ENCODE peak calls at places on chromosomes 6 and 20, in ten cellular contexts. One of them, this sample, is unnamed.

GRCh38 chr6:51001399-51001798 is 182.7 kb downstream of the TFAP2B start:
- DNase-seq in neural crest cell: no peak
- DNase-seq in fibroblast of mammary gland: no peak
- DNase-seq in GM06990: no peak
- DNase-seq in cardiac fibroblast: no peak
- DNase-seq in progenitor cell of endocrine pancreas: no peak
- DNase-seq in astrocyte: no peak
- DNase-seq in B cell: no peak
- DNase-seq in endodermal cell: no peak
- DNase-seq in HCT116: no peak
- DNase-seq in this sample: no peak

GRCh38 chr20:53871541-53871940 is 198.9 kb downstream of the BCAS1 start:
- DNase-seq in HCT116: no peak
- DNase-seq in GM06990: no peak
- DNase-seq in astrocyte: no peak
- DNase-seq in progenitor cell of endocrine pancreas: no peak
- DNase-seq in fibroblast of mammary gland: no peak
- DNase-seq in B cell: no peak
- DNase-seq in endodermal cell: no peak
- DNase-seq in cardiac fibroblast: no peak
- DNase-seq in neural crest cell: no peak
- DNase-seq in this sample: no peak

GRCh38 chr6:12279322-12280098 is 10.7 kb upstream of the EDN1 start:
- DNase-seq in neural crest cell: no peak
- DNase-seq in progenitor cell of endocrine pancreas: no peak
- DNase-seq in GM06990: no peak
- DNase-seq in HCT116: no peak
- DNase-seq in cardiac fibroblast: no peak
- DNase-seq in astrocyte: no peak
- DNase-seq in endodermal cell: no peak
- DNase-seq in fibroblast of mammary gland: peak
- DNase-seq in B cell: no peak
- DNase-seq in this sample: no peak

GRCh38 chr6:81075974-81076373 is 676.5 kb downstream of the TENT5A start:
- DNase-seq in progenitor cell of endocrine pancreas: no peak
- DNase-seq in astrocyte: peak
- DNase-seq in neural crest cell: peak
- DNase-seq in cardiac fibroblast: peak
- DNase-seq in endodermal cell: peak
- DNase-seq in B cell: no peak
- DNase-seq in fibroblast of mammary gland: peak
- DNase-seq in HCT116: peak
- DNase-seq in GM06990: no peak
- DNase-seq in this sample: no peak

GRCh38 chr6:30763618-30764489 is 19.5 kb upstream of the IER3 start:
- DNase-seq in HCT116: no peak
- DNase-seq in astrocyte: peak
- DNase-seq in neural crest cell: no peak
- DNase-seq in B cell: no peak
- DNase-seq in cardiac fibroblast: peak
- DNase-seq in GM06990: no peak
- DNase-seq in fibroblast of mammary gland: no peak
- DNase-seq in endodermal cell: peak
- DNase-seq in progenitor cell of endocrine pancreas: no peak
- DNase-seq in this sample: no peak

GRCh38 chr6:33566182-33567084 is 13.6 kb downstream of the BAK1 start:
- DNase-seq in GM06990: no peak
- DNase-seq in fibroblast of mammary gland: peak
- DNase-seq in endodermal cell: no peak
- DNase-seq in progenitor cell of endocrine pancreas: no peak
- DNase-seq in HCT116: no peak
- DNase-seq in astrocyte: peak
- DNase-seq in neural crest cell: no peak
- DNase-seq in cardiac fibroblast: peak
- DNase-seq in B cell: no peak
- DNase-seq in this sample: no peak

GRCh38 chr20:49986049-49986448 is 3.3 kb downstream of the SNAI1 start:
- DNase-seq in GM06990: no peak
- DNase-seq in fibroblast of mammary gland: no peak
- DNase-seq in endodermal cell: no peak
- DNase-seq in cardiac fibroblast: no peak
- DNase-seq in neural crest cell: no peak
- DNase-seq in HCT116: no peak
- DNase-seq in B cell: no peak
- DNase-seq in progenitor cell of endocrine pancreas: no peak
- DNase-seq in astrocyte: no peak
- DNase-seq in this sample: no peak

GRCh38 chr6:470051-470900 is 78.7 kb downstream of the IRF4 start:
- DNase-seq in B cell: no peak
- DNase-seq in neural crest cell: no peak
- DNase-seq in fibroblast of mammary gland: no peak
- DNase-seq in endodermal cell: no peak
- DNase-seq in HCT116: no peak
- DNase-seq in cardiac fibroblast: no peak
- DNase-seq in astrocyte: no peak
- DNase-seq in GM06990: no peak
- DNase-seq in progenitor cell of endocrine pancreas: no peak
- DNase-seq in this sample: no peak

GRCh38 chr20:57408131-57408530 is 16.9 kb downstream of the RBM38 start:
- DNase-seq in GM06990: no peak
- DNase-seq in HCT116: no peak
- DNase-seq in cardiac fibroblast: no peak
- DNase-seq in endodermal cell: no peak
- DNase-seq in fibroblast of mammary gland: no peak
- DNase-seq in neural crest cell: no peak
- DNase-seq in progenitor cell of endocrine pancreas: no peak
- DNase-seq in B cell: no peak
- DNase-seq in astrocyte: no peak
- DNase-seq in this sample: no peak

GRCh38 chr6:166636191-166636938 is 9.3 kb upstream of the RPS6KA2 start:
- DNase-seq in progenitor cell of endocrine pancreas: no peak
- DNase-seq in endodermal cell: peak
- DNase-seq in B cell: no peak
- DNase-seq in astrocyte: no peak
- DNase-seq in fibroblast of mammary gland: no peak
- DNase-seq in neural crest cell: no peak
- DNase-seq in HCT116: no peak
- DNase-seq in GM06990: no peak
- DNase-seq in cardiac fibroblast: no peak
- DNase-seq in this sample: no peak

GRCh38 chr20:32848846-32849245 is 9.9 kb upstream of the EFCAB8 start:
- DNase-seq in neural crest cell: no peak
- DNase-seq in fibroblast of mammary gland: no peak
- DNase-seq in progenitor cell of endocrine pancreas: no peak
- DNase-seq in cardiac fibroblast: no peak
- DNase-seq in endodermal cell: no peak
- DNase-seq in GM06990: no peak
- DNase-seq in B cell: no peak
- DNase-seq in HCT116: no peak
- DNase-seq in astrocyte: no peak
- DNase-seq in this sample: no peak
- TF ChIP-seq CTCF in neural crest cell: no peak
- TF ChIP-seq CTCF in fibroblast of mammary gland: no peak
- TF ChIP-seq CTCF in progenitor cell of endocrine pancreas: no peak
- TF ChIP-seq CTCF in cardiac fibroblast: no peak
- TF ChIP-seq CTCF in endodermal cell: no peak
- TF ChIP-seq CTCF in GM06990: no peak
- TF ChIP-seq CTCF in B cell: no peak
- TF ChIP-seq CTCF in HCT116: no peak
- TF ChIP-seq CTCF in astrocyte: no peak
- TF ChIP-seq CTCF in this sample: no peak

GRCh38 chr20:23420943-23421925 is at the start of gene NAPB:
- DNase-seq in GM06990: peak
- DNase-seq in HCT116: peak
- DNase-seq in progenitor cell of endocrine pancreas: peak
- DNase-seq in astrocyte: peak
- DNase-seq in fibroblast of mammary gland: peak
- DNase-seq in endodermal cell: peak
- DNase-seq in cardiac fibroblast: peak
- DNase-seq in B cell: peak
- DNase-seq in neural crest cell: peak
- DNase-seq in this sample: peak
- TF ChIP-seq CTCF in GM06990: peak
- TF ChIP-seq CTCF in HCT116: no peak
- TF ChIP-seq CTCF in progenitor cell of endocrine pancreas: peak
- TF ChIP-seq CTCF in astrocyte: no peak
- TF ChIP-seq CTCF in fibroblast of mammary gland: no peak
- TF ChIP-seq CTCF in endodermal cell: peak
- TF ChIP-seq CTCF in cardiac fibroblast: peak
- TF ChIP-seq CTCF in B cell: peak
- TF ChIP-seq CTCF in neural crest cell: peak
- TF ChIP-seq CTCF in this sample: peak

GRCh38 chr6:130369821-130370220 is 4.0 kb downstream of the TMEM200A start:
- DNase-seq in progenitor cell of endocrine pancreas: no peak
- DNase-seq in fibroblast of mammary gland: no peak
- DNase-seq in neural crest cell: no peak
- DNase-seq in B cell: no peak
- DNase-seq in astrocyte: no peak
- DNase-seq in HCT116: no peak
- DNase-seq in endodermal cell: no peak
- DNase-seq in GM06990: no peak
- DNase-seq in cardiac fibroblast: no peak
- DNase-seq in this sample: no peak

GRCh38 chr6:130367767-130368166 is 1.9 kb downstream of the TMEM200A start:
- DNase-seq in cardiac fibroblast: no peak
- DNase-seq in endodermal cell: no peak
- DNase-seq in neural crest cell: no peak
- DNase-seq in HCT116: no peak
- DNase-seq in fibroblast of mammary gland: no peak
- DNase-seq in astrocyte: no peak
- DNase-seq in progenitor cell of endocrine pancreas: no peak
- DNase-seq in GM06990: no peak
- DNase-seq in B cell: no peak
- DNase-seq in this sample: no peak

GRCh38 chr6:130364224-130364780 is 1.5 kb upstream of the TMEM200A start:
- DNase-seq in astrocyte: no peak
- DNase-seq in HCT116: no peak
- DNase-seq in B cell: no peak
- DNase-seq in fibroblast of mammary gland: no peak
- DNase-seq in GM06990: no peak
- DNase-seq in progenitor cell of endocrine pancreas: no peak
- DNase-seq in endodermal cell: no peak
- DNase-seq in neural crest cell: no peak
- DNase-seq in cardiac fibroblast: no peak
- DNase-seq in this sample: no peak

GRCh38 chr6:130365166-130366010 is 429 bp upstream of the TMEM200A start:
- DNase-seq in astrocyte: peak
- DNase-seq in fibroblast of mammary gland: peak
- DNase-seq in HCT116: peak
- DNase-seq in GM06990: peak
- DNase-seq in cardiac fibroblast: peak
- DNase-seq in progenitor cell of endocrine pancreas: peak
- DNase-seq in neural crest cell: peak
- DNase-seq in B cell: peak
- DNase-seq in endodermal cell: peak
- DNase-seq in this sample: peak

DNA sequence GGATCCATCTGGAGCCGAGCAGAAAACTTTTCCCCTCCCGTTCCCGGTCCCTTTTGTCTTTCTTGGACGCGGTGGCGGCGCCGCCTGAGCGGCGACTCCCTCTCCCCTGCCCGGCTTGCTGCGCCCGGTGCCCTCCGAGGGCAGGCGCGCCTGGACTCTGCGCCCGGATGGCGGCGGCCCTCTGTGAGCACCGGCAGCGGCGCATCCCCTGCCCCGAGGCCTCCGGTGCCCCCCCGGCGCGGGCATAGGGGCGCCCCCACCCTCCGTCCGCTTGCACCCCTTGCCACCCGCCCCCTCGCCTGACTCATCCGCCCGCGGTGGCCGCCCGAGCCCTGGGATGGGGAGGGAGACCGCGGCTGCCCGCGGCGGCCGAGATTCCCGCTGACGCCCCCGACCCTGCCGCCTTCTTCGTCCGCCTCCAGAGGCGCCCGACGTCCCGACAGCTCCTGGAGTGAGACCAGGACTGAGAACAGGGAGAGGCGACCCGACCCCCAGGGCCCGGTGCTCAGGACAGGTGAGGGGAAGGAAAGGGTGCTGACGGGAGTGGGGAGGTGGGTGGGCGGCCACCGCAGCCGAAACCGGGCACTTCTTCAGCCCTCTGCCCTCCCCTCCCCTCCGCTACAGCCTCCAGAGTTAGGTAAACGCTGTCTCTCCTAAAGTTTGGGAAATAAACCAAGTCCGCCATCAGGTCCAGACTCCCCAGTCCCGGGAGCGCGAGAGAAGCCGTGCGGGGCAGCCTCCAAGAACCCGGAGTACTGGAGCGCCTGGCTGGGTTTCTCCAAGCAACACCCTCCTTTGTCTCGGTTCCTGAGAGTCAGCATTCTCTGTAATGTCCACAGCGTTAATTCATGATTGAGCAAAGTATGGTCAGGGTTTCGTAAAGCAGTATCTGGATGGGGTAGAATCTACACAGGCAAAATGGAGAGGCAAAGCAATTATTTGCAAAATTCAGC is at the start of gene TMEM200A:
- DNase-seq in neural crest cell: peak
- DNase-seq in cardiac fibroblast: peak
- DNase-seq in fibroblast of mammary gland: peak
- DNase-seq in progenitor cell of endocrine pancreas: peak
- DNase-seq in astrocyte: peak
- DNase-seq in GM06990: peak
- DNase-seq in B cell: peak
- DNase-seq in HCT116: no peak
- DNase-seq in endodermal cell: peak
- DNase-seq in this sample: peak
- TF ChIP-seq CTCF in neural crest cell: peak
- TF ChIP-seq CTCF in cardiac fibroblast: peak
- TF ChIP-seq CTCF in fibroblast of mammary gland: no peak
- TF ChIP-seq CTCF in progenitor cell of endocrine pancreas: peak
- TF ChIP-seq CTCF in astrocyte: no peak
- TF ChIP-seq CTCF in GM06990: no peak
- TF ChIP-seq CTCF in B cell: no peak
- TF ChIP-seq CTCF in HCT116: no peak
- TF ChIP-seq CTCF in endodermal cell: peak
- TF ChIP-seq CTCF in this sample: peak

DNA sequence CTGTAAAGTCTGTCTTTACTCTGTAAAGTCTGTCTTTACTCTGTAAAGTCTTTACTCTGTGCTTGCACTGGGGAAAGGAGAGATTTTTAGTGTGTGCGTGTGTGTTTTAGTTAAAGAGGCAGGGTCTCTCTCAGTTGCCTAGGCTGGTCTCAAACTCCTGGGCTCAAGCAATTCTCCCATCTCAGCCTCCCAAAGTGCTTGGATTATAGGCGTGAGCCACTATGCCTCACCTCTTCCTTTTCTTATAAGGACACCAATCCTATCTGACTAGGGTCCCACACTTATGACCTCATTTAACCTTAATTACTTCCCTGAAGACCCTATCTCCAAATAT is 93.8 kb downstream of the JPH2 start:
- DNase-seq in B cell: no peak
- DNase-seq in progenitor cell of endocrine pancreas: no peak
- DNase-seq in astrocyte: no peak
- DNase-seq in cardiac fibroblast: no peak
- DNase-seq in HCT116: no peak
- DNase-seq in fibroblast of mammary gland: no peak
- DNase-seq in neural crest cell: no peak
- DNase-seq in GM06990: no peak
- DNase-seq in endodermal cell: no peak
- DNase-seq in this sample: no peak
- TF ChIP-seq CTCF in B cell: no peak
- TF ChIP-seq CTCF in progenitor cell of endocrine pancreas: no peak
- TF ChIP-seq CTCF in astrocyte: no peak
- TF ChIP-seq CTCF in cardiac fibroblast: no peak
- TF ChIP-seq CTCF in HCT116: no peak
- TF ChIP-seq CTCF in fibroblast of mammary gland: no peak
- TF ChIP-seq CTCF in neural crest cell: peak
- TF ChIP-seq CTCF in GM06990: no peak
- TF ChIP-seq CTCF in endodermal cell: peak
- TF ChIP-seq CTCF in this sample: no peak